ENCODE peak calls at places on chromosomes 16 and 17, in four cellular contexts. S is lower lobe of right lung, M is A549, O is esophagus squamous epithelium. J is an unnamed sample. For H3K9me3, the result is how much of the 10 kb centered on the place peaks cover.

GRCh38 chr17:62869885-62870580 is 61.9 kb upstream of the MARCHF10 start:
- DNase-seq in S (no peak), M (peak), O (no peak), J (peak)

GRCh38 chr17:56926270-56926669 is 12.4 kb upstream of the TRIM25 start:
- DNase-seq in S (no peak), M (no peak), O (no peak), J (no peak)

GRCh38 chr16:90057738-90058173 is 19.4 kb downstream of the PRDM7 start:
- DNase-seq in S (no peak), M (no peak), O (no peak), J (no peak)

GRCh38 chr17:2344528-2344927 is 7.2 kb downstream of the SGSM2 start:
- DNase-seq in S (no peak), M (no peak), O (no peak), J (no peak)

GRCh38 chr16:3188925-3189825 is 1.2 kb downstream of the OR1F1 start:
- DNase-seq in S (no peak), M (peak), O (no peak), J (peak)

GRCh38 chr17:44007346-44008204 is 3.2 kb downstream of the NAGS start:
- DNase-seq in S (no peak), M (no peak), O (no peak), J (peak)

GRCh38 chr16:12158428-12158827 is 181.9 kb downstream of the SNX29 start:
- DNase-seq in S (no peak), M (no peak), O (no peak), J (peak)

GRCh38 chr17:39014044-39014794 is 47.0 kb upstream of the FBXO47 start:
- DNase-seq in S (no peak), M (peak), O (no peak), J (peak)

GRCh38 chr17:61490540-61490975 is 38.3 kb downstream of the TBX4 start:
- DNase-seq in S (no peak), M (peak), O (no peak), J (peak)

GRCh38 chr16:23505942-23506605 is 4.2 kb downstream of the GGA2 start:
- DNase-seq in S (no peak), M (no peak), O (no peak), J (no peak)

GRCh38 chr17:11742891-11743290 is 144.6 kb downstream of the DNAH9 start:
- DNase-seq in S (no peak), M (no peak), O (no peak), J (no peak)

GRCh38 chr17:10013360-10014112 is 108.5 kb upstream of the RCVRN start:
- DNase-seq in S (no peak), M (no peak), O (no peak), J (peak)

GRCh38 chr17:80408872-80409271 is 6.1 kb upstream of the ENDOV start:
- DNase-seq in S (no peak), M (no peak), O (no peak), J (peak)

GRCh38 chr16:2836646-2837508 is 6.8 kb downstream of the ZG16B start:
- DNase-seq in S (peak), M (no peak), O (no peak), J (no peak)

GRCh38 chr17:77208217-77208808 is 67.5 kb downstream of the SEC14L1 start:
- DNase-seq in S (no peak), M (peak), O (no peak), J (peak)

GRCh38 chr16:77540656-77541055 is 105.8 kb upstream of the ADAMTS18 start:
- DNase-seq in S (no peak), M (no peak), O (no peak), J (no peak)

GRCh38 chr16:67431805-67432476 is 1.0 kb downstream of the HSD11B2 start:
- DNase-seq in S (no peak), M (no peak), O (no peak), J (no peak)

GRCh38 chr16:90010676-90011075 is 8.6 kb downstream of the DBNDD1 start:
- DNase-seq in S (no peak), M (no peak), O (no peak), J (no peak)

GRCh38 chr16:51577621-51578303 is 426.7 kb upstream of the SALL1 start:
- DNase-seq in S (no peak), M (peak), O (no peak), J (no peak)

GRCh38 chr17:40320771-40321501 is 12.0 kb downstream of the RARA start:
- DNase-seq in S (peak), M (no peak), O (no peak), J (no peak)

GRCh38 chr17:2259769-2260536 is 43.6 kb downstream of the SMG6 start:
- DNase-seq in S (no peak), M (no peak), O (no peak), J (no peak)

GRCh38 chr16:68973611-68974120 is 130.3 kb downstream of the TANGO6 start:
- DNase-seq in S (no peak), M (no peak), O (no peak), J (no peak)

GRCh38 chr17:64529221-64529620 is 22.4 kb downstream of the CEP95 start:
- DNase-seq in S (no peak), M (no peak), O (no peak), J (no peak)
- H3K9me3 ChIP-seq in S (under half), M (under half), O (under half), J (under half)

GRCh38 chr16:30187971-30188561 is 4.7 kb downstream of the CORO1A start:
- DNase-seq in S (peak), M (no peak), O (no peak), J (no peak)

GRCh38 chr16:30185683-30186421 is 2.5 kb downstream of the CORO1A start:
- DNase-seq in S (peak), M (no peak), O (no peak), J (no peak)

GRCh38 chr16:30186782-30187555 is 3.6 kb downstream of the CORO1A start:
- DNase-seq in S (peak), M (peak), O (no peak), J (peak)

GRCh38 chr16:30186444-30186781 is 3.0 kb downstream of the CORO1A start:
- DNase-seq in S (peak), M (no peak), O (no peak), J (no peak)

DNA sequence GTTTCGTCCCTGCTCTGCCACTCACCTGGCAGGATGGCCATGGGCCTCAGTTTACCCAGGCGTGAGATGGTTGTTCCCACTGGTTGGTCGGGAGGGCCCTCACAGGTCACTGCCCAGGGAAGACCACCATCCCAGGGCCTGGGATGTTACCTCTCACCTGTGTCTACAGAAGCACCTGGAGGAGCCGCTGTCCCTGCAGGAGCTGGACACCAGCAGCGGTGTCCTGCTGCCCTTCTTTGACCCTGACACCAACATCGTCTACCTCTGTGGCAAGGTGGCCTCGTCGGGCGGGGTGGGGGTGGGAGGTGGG is 4.1 kb downstream of the CORO1A start:
- DNase-seq in S (no peak), M (no peak), O (no peak), J (no peak)
- H3K4me3 ChIP-seq in S (no peak), M (no peak), O (no peak), J (no peak)

GRCh38 chr17:22692801-22693171 is 1000.5 kb downstream of the KCNJ18 start:
- DNase-seq in S (no peak), M (no peak), O (no peak), J (no peak)
- H3K9me3 ChIP-seq in S (under half), M (under half), O (under half), J (under half)

GRCh38 chr16:54937673-54938350 is 7.1 kb downstream of the IRX5 start:
- DNase-seq in S (no peak), M (no peak), O (no peak), J (no peak)
- H3K4me3 ChIP-seq in S (peak), M (peak), O (peak), J (peak)

GRCh38 chr17:26792486-26792885 is 501.4 kb upstream of the WSB1 start:
- DNase-seq in S (no peak), M (no peak), O (no peak), J (peak)
- H3K9me3 ChIP-seq in S (half or more), M (half or more), O (half or more), J (under half)

GRCh38 chr17:50184057-50184456 is 17.4 kb downstream of the COL1A1 start:
- DNase-seq in S (no peak), M (no peak), O (no peak), J (peak)

GRCh38 chr17:50184611-50185398 is 16.6 kb downstream of the COL1A1 start:
- DNase-seq in S (peak), M (no peak), O (no peak), J (peak)

GRCh38 chr17:50187403-50187735 is 14.1 kb downstream of the COL1A1 start:
- DNase-seq in S (no peak), M (no peak), O (no peak), J (peak)

GRCh38 chr17:50186661-50187402 is 14.6 kb downstream of the COL1A1 start:
- DNase-seq in S (no peak), M (no peak), O (no peak), J (peak)

GRCh38 chr17:50185724-50186545 is 15.5 kb downstream of the COL1A1 start:
- DNase-seq in S (no peak), M (no peak), O (no peak), J (peak)
- H3K4me3 ChIP-seq in S (no peak), M (no peak), O (no peak), J (peak)

GRCh38 chr17:83177611-83178532 is 98.5 kb downstream of the METRNL start:
- DNase-seq in S (peak), M (no peak), O (no peak), J (no peak)
- H3K9me3 ChIP-seq in S (under half), M (under half), O (under half), J (under half)

DNA sequence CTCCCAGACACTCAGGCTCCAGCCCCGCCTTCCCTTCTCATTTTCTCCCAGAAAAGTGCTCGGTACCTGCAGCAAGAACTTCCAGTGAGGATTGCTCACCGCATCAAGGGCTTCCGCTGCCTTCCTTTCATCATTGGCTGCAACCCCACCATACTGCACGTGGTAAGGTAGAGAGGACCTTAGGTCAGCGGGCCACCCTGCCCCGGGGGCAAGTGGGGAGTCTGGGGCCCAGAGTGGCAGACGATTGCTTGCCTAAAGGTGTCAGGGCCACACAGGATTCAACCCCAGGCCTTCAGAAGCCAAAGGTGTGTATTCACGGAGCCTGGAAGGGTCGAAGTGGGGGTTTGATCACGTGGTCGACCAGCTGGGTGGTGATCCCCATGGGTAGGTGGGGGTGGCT is 1.4 kb downstream of the BCKDK start:
- DNase-seq in S (no peak), M (no peak), O (no peak), J (no peak)
- H3K4me3 ChIP-seq in S (no peak), M (no peak), O (no peak), J (peak)

J was measured in adipocyte.